ENCODE peak calls at places on chromosomes 5 and 9, in eight cellular contexts. One of them, this sample, is unnamed.

GRCh38 chr9:136756134-136756438 is 2.0 kb downstream of the LCN8 start:
- DNase-seq in right atrium auricular region: no peak
- DNase-seq in upper lobe of right lung: no peak
- DNase-seq in HCT116: no peak
- DNase-seq in CD8-positive, alpha-beta memory T cell: no peak
- DNase-seq in cardiac muscle cell: no peak
- DNase-seq in testis: no peak
- DNase-seq in GM23248: no peak
- DNase-seq in this sample: no peak

GRCh38 chr5:39203951-39204350 is 15.4 kb downstream of the FYB1 start:
- DNase-seq in testis: no peak
- DNase-seq in right atrium auricular region: no peak
- DNase-seq in upper lobe of right lung: no peak
- DNase-seq in CD8-positive, alpha-beta memory T cell: no peak
- DNase-seq in HCT116: no peak
- DNase-seq in GM23248: no peak
- DNase-seq in cardiac muscle cell: no peak
- DNase-seq in this sample: no peak

GRCh38 chr9:113966394-113966793 is 90.3 kb downstream of the ZNF618 start:
- DNase-seq in testis: no peak
- DNase-seq in HCT116: no peak
- DNase-seq in right atrium auricular region: peak; percentile 66
- DNase-seq in GM23248: no peak
- DNase-seq in cardiac muscle cell: no peak
- DNase-seq in CD8-positive, alpha-beta memory T cell: no peak
- DNase-seq in upper lobe of right lung: no peak
- DNase-seq in this sample: no peak

GRCh38 chr5:115419794-115420585 is 123.5 kb upstream of the CCDC112 start:
- DNase-seq in upper lobe of right lung: no peak
- DNase-seq in cardiac muscle cell: no peak
- DNase-seq in HCT116: peak; percentile 67
- DNase-seq in GM23248: peak; percentile 96
- DNase-seq in CD8-positive, alpha-beta memory T cell: no peak
- DNase-seq in right atrium auricular region: no peak
- DNase-seq in testis: no peak
- DNase-seq in this sample: no peak

GRCh38 chr9:134333234-134333873 is 7.1 kb downstream of the RXRA start:
- DNase-seq in GM23248: peak; percentile 46
- DNase-seq in right atrium auricular region: no peak
- DNase-seq in cardiac muscle cell: no peak
- DNase-seq in testis: no peak
- DNase-seq in HCT116: no peak
- DNase-seq in CD8-positive, alpha-beta memory T cell: no peak
- DNase-seq in upper lobe of right lung: no peak
- DNase-seq in this sample: no peak

GRCh38 chr9:78292026-78292425 is 4.9 kb upstream of the PSAT1 start:
- DNase-seq in upper lobe of right lung: no peak
- DNase-seq in testis: no peak
- DNase-seq in cardiac muscle cell: no peak
- DNase-seq in GM23248: no peak
- DNase-seq in CD8-positive, alpha-beta memory T cell: no peak
- DNase-seq in HCT116: no peak
- DNase-seq in right atrium auricular region: peak; percentile 57
- DNase-seq in this sample: no peak

GRCh38 chr9:72542917-72543316 is 21.5 kb downstream of the TMC1 start:
- DNase-seq in testis: no peak
- DNase-seq in CD8-positive, alpha-beta memory T cell: no peak
- DNase-seq in GM23248: no peak
- DNase-seq in HCT116: no peak
- DNase-seq in cardiac muscle cell: no peak
- DNase-seq in upper lobe of right lung: no peak
- DNase-seq in right atrium auricular region: no peak
- DNase-seq in this sample: no peak

GRCh38 chr5:122053181-122054109 is 24.6 kb downstream of the LOX start:
- DNase-seq in GM23248: peak; percentile 58
- DNase-seq in CD8-positive, alpha-beta memory T cell: no peak
- DNase-seq in cardiac muscle cell: peak; percentile 17
- DNase-seq in HCT116: no peak
- DNase-seq in testis: no peak
- DNase-seq in right atrium auricular region: no peak
- DNase-seq in upper lobe of right lung: peak; percentile 73
- DNase-seq in this sample: no peak

GRCh38 chr5:418681-419121 is 24.3 kb upstream of the EXOC3 start:
- DNase-seq in CD8-positive, alpha-beta memory T cell: no peak
- DNase-seq in HCT116: no peak
- DNase-seq in upper lobe of right lung: peak; percentile 58
- DNase-seq in testis: no peak
- DNase-seq in cardiac muscle cell: no peak
- DNase-seq in GM23248: no peak
- DNase-seq in right atrium auricular region: no peak
- DNase-seq in this sample: no peak

GRCh38 chr5:683619-684481 is 9.3 kb downstream of the TPPP start:
- DNase-seq in right atrium auricular region: no peak
- DNase-seq in HCT116: no peak
- DNase-seq in testis: peak; percentile 11
- DNase-seq in CD8-positive, alpha-beta memory T cell: no peak
- DNase-seq in upper lobe of right lung: peak; percentile 65
- DNase-seq in cardiac muscle cell: no peak
- DNase-seq in GM23248: no peak
- DNase-seq in this sample: no peak

GRCh38 chr9:109013678-109014145 is 413 bp upstream of the CTNNAL1 start:
- DNase-seq in right atrium auricular region: no peak
- DNase-seq in testis: no peak
- DNase-seq in CD8-positive, alpha-beta memory T cell: no peak
- DNase-seq in upper lobe of right lung: no peak
- DNase-seq in GM23248: peak; percentile 73
- DNase-seq in cardiac muscle cell: no peak
- DNase-seq in HCT116: no peak
- DNase-seq in this sample: no peak

GRCh38 chr9:129866373-129867137 is 31.3 kb downstream of the USP20 start:
- DNase-seq in GM23248: no peak
- DNase-seq in testis: no peak
- DNase-seq in cardiac muscle cell: no peak
- DNase-seq in right atrium auricular region: no peak
- DNase-seq in CD8-positive, alpha-beta memory T cell: no peak
- DNase-seq in upper lobe of right lung: no peak
- DNase-seq in HCT116: no peak
- DNase-seq in this sample: no peak

GRCh38 chr5:169263591-169263990 is 37.3 kb downstream of the SLIT3 start:
- DNase-seq in CD8-positive, alpha-beta memory T cell: no peak
- DNase-seq in right atrium auricular region: no peak
- DNase-seq in upper lobe of right lung: no peak
- DNase-seq in GM23248: peak; percentile 20
- DNase-seq in HCT116: no peak
- DNase-seq in cardiac muscle cell: no peak
- DNase-seq in testis: no peak
- DNase-seq in this sample: no peak

GRCh38 chr5:153617190-153617589 is 126.7 kb downstream of the GRIA1 start:
- DNase-seq in upper lobe of right lung: no peak
- DNase-seq in CD8-positive, alpha-beta memory T cell: no peak
- DNase-seq in HCT116: no peak
- DNase-seq in testis: no peak
- DNase-seq in cardiac muscle cell: no peak
- DNase-seq in GM23248: peak; percentile 58
- DNase-seq in right atrium auricular region: no peak
- DNase-seq in this sample: no peak

GRCh38 chr5:140875085-140876065 is at the start of gene PCDHA12:
- DNase-seq in upper lobe of right lung: no peak
- DNase-seq in right atrium auricular region: no peak
- DNase-seq in CD8-positive, alpha-beta memory T cell: no peak
- DNase-seq in GM23248: no peak
- DNase-seq in testis: no peak
- DNase-seq in cardiac muscle cell: peak; percentile 66
- DNase-seq in HCT116: no peak
- DNase-seq in this sample: no peak

GRCh38 chr5:135565691-135566421 is 12.9 kb downstream of the CXCL14 start:
- DNase-seq in cardiac muscle cell: peak; percentile 64
- DNase-seq in CD8-positive, alpha-beta memory T cell: peak; percentile 56
- DNase-seq in upper lobe of right lung: peak; percentile 89
- DNase-seq in testis: peak; percentile 86
- DNase-seq in right atrium auricular region: peak; percentile 84
- DNase-seq in HCT116: peak; percentile 50
- DNase-seq in GM23248: peak; percentile 75
- DNase-seq in this sample: peak; percentile 69

GRCh38 chr5:114362977-114363721 is 1.3 kb downstream of the KCNN2 start:
- DNase-seq in CD8-positive, alpha-beta memory T cell: no peak
- DNase-seq in testis: no peak
- DNase-seq in HCT116: no peak
- DNase-seq in GM23248: no peak
- DNase-seq in right atrium auricular region: no peak
- DNase-seq in cardiac muscle cell: peak; percentile 27
- DNase-seq in upper lobe of right lung: no peak
- DNase-seq in this sample: no peak

GRCh38 chr9:129542761-129543160 is 78.1 kb downstream of the C9orf50 start:
- DNase-seq in upper lobe of right lung: no peak
- DNase-seq in HCT116: no peak
- DNase-seq in right atrium auricular region: no peak
- DNase-seq in cardiac muscle cell: no peak
- DNase-seq in testis: no peak
- DNase-seq in CD8-positive, alpha-beta memory T cell: no peak
- DNase-seq in GM23248: no peak
- DNase-seq in this sample: no peak

DNA sequence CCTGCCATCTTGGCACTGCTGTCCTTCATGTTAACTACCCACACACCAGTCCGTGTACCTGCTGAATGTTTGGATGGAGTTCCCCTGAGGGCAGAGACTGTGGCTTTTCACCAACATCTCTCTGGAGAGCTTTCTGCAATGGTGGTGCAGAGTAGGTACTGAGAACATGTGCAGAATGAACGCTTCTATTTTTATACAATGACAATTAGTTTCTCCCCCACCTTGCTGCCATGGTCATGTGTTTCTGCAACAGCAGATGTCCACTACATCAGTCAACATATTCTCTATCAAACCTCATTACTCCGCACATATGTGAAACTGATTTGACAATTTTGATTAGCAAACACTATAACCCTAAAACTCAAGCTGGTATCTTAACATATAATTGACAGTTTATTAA is 14.5 kb downstream of the PTCH1 start:
- DNase-seq in right atrium auricular region: no peak
- DNase-seq in CD8-positive, alpha-beta memory T cell: no peak
- DNase-seq in upper lobe of right lung: no peak
- DNase-seq in GM23248: no peak
- DNase-seq in cardiac muscle cell: no peak
- DNase-seq in HCT116: no peak
- DNase-seq in testis: no peak
- DNase-seq in this sample: no peak
- H3K4me1 ChIP-seq in right atrium auricular region: peaks cover 54% of the 10 kb centered on the region
- H3K4me1 ChIP-seq in CD8-positive, alpha-beta memory T cell: peaks cover 22% of the 10 kb centered on the region
- H3K4me1 ChIP-seq in upper lobe of right lung: peaks cover 42% of the 10 kb centered on the region
- H3K4me1 ChIP-seq in GM23248: peaks cover 22% of the 10 kb centered on the region
- H3K4me1 ChIP-seq in cardiac muscle cell: peaks cover 24% of the 10 kb centered on the region
- H3K4me1 ChIP-seq in HCT116: peaks cover 33% of the 10 kb centered on the region
- H3K4me1 ChIP-seq in testis: peaks cover 19% of the 10 kb centered on the region
- H3K4me1 ChIP-seq in this sample: peaks cover 52% of the 10 kb centered on the region

DNA sequence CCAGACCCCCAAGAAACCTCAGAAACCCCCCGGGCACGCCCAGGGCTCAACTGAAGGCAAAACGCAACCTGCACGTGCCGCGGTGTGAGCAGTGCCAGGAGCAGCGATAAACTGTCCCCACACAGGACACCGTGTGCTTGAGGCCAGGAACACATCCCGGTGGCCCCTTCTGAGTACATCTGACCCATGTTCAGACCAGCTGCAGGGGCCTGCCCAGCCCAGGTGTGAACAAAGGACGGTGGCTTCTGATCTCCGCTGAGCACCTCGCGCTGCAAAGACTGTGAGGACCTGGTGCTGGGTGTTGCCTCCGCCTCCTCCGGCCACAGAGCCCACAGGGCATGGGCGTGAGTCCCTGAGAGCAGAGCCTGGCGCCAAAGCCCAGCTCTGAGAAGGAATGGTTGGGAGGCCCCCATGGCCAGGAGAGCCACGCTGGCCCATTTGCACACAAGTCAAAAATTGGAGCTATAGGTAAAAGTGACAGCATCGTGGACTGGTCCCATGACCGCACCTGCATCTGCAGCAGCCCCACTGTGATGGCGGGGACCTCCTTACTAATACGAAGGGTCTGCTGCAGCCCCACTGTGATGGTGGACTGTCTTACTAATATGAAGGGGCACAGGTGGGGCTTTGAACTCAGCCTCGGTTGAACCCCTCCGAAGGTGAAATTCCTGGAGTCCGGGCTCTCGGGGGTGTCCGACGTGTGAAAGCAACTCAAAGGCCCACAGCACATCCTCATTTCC is 31.5 kb downstream of the NDUFS6 start:
- DNase-seq in CD8-positive, alpha-beta memory T cell: no peak
- DNase-seq in testis: no peak
- DNase-seq in upper lobe of right lung: peak; percentile 55
- DNase-seq in cardiac muscle cell: no peak
- DNase-seq in GM23248: no peak
- DNase-seq in right atrium auricular region: no peak
- DNase-seq in HCT116: no peak
- DNase-seq in this sample: no peak
- H3K27ac ChIP-seq in CD8-positive, alpha-beta memory T cell: no peak overlapping the region
- H3K27ac ChIP-seq in testis: no peak overlapping the region
- H3K27ac ChIP-seq in upper lobe of right lung: no peak overlapping the region
- H3K27ac ChIP-seq in cardiac muscle cell: no peak overlapping the region
- H3K27ac ChIP-seq in GM23248: no peak overlapping the region
- H3K27ac ChIP-seq in right atrium auricular region: no peak overlapping the region
- H3K27ac ChIP-seq in HCT116: no peak overlapping the region
- H3K27ac ChIP-seq in this sample: no peak overlapping the region

DNA sequence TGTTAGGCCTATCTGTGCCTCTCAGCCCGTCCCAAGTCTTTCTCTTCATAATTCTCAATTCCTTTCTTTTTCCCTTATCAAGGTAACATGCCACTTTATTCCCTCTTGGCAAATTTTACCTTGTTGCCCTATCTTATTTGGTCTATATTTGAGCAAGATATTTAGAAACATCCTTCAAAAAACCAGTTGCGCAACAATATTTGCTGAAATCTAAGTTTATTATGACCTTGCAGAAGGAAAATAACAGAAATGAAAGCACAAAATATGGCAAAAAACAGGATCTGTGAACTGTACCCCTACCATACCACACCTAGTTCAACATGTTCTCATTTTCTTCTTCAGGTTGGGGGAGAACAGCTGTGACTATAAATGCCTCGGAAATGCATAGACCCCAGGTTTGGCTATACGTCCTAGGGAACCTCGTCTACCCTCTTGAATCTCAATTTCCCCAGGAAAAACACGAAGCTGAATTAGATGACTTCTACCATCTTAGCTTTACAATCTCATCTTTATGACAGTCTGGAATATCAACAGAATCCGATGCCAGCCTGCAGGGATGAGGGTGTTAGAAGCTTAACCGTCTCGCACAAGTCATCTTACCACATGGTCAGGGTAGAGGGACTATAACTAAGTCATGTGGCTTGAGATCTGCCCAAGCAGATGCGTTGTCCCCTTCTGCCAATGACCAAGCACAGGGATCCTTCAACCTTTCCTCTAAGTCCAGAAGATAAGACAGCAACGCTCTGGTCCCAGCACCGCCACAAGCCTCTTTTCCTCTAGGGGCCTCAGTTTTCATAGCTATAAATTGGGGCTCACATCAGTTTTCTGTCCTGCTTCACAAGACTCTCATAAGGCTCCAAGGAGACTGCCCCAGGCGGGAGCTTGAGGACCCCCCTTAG is 1.3 kb downstream of the LCP2 start:
- DNase-seq in testis: no peak
- DNase-seq in CD8-positive, alpha-beta memory T cell: no peak
- DNase-seq in GM23248: no peak
- DNase-seq in HCT116: no peak
- DNase-seq in cardiac muscle cell: no peak
- DNase-seq in upper lobe of right lung: no peak
- DNase-seq in right atrium auricular region: no peak
- DNase-seq in this sample: no peak
- H3K4me3 ChIP-seq in testis: peak overlapping the region; percentile 30
- H3K4me3 ChIP-seq in CD8-positive, alpha-beta memory T cell: peak overlapping the region; percentile 100
- H3K4me3 ChIP-seq in GM23248: no peak overlapping the region
- H3K4me3 ChIP-seq in HCT116: no peak overlapping the region
- H3K4me3 ChIP-seq in cardiac muscle cell: no peak overlapping the region
- H3K4me3 ChIP-seq in upper lobe of right lung: peak overlapping the region; percentile 66
- H3K4me3 ChIP-seq in right atrium auricular region: peak overlapping the region; percentile 50
- H3K4me3 ChIP-seq in this sample: peak overlapping the region; percentile 87

GRCh38 chr5:172764861-172765765 is 5.9 kb downstream of the DUSP1 start:
- DNase-seq in testis: peak; percentile 99
- DNase-seq in CD8-positive, alpha-beta memory T cell: peak; percentile 94
- DNase-seq in upper lobe of right lung: peak; percentile 96
- DNase-seq in HCT116: peak; percentile 98
- DNase-seq in GM23248: peak; percentile 100
- DNase-seq in right atrium auricular region: peak; percentile 100
- DNase-seq in cardiac muscle cell: peak; percentile 94
- DNase-seq in this sample: peak; percentile 95
- H3K4me1 ChIP-seq in testis: peaks cover 20% of the 10 kb centered on the region
- H3K4me1 ChIP-seq in CD8-positive, alpha-beta memory T cell: peaks cover 41% of the 10 kb centered on the region
- H3K4me1 ChIP-seq in upper lobe of right lung: peaks cover 16% of the 10 kb centered on the region
- H3K4me1 ChIP-seq in HCT116: peaks cover 40% of the 10 kb centered on the region
- H3K4me1 ChIP-seq in GM23248: peaks cover 5% of the 10 kb centered on the region
- H3K4me1 ChIP-seq in right atrium auricular region: peaks cover 32% of the 10 kb centered on the region
- H3K4me1 ChIP-seq in cardiac muscle cell: peaks cover 21% of the 10 kb centered on the region
- H3K4me1 ChIP-seq in this sample: peaks cover 33% of the 10 kb centered on the region